ENCODE peak calls at places on chromosome 3, in ten cellular contexts. One of them, this sample, is unnamed.

GRCh38 chr3:38177175-38177574 is 11.8 kb downstream of the OXSR1 start:
- DNase-seq in GM23248: peak; percentile 25
- DNase-seq in aorta: no peak
- DNase-seq in AG10803: no peak
- DNase-seq in NCI-H1694 treated with DMSO at 0.1 percent for 48 hours: no peak
- DNase-seq in AG20443: peak; percentile 13
- DNase-seq in psoas muscle: no peak
- DNase-seq in HT1080: no peak
- DNase-seq in NCI-H2171 treated with DMSO at 0.1 percent for 48 hours: no peak
- DNase-seq in Kasumi-1: no peak
- DNase-seq in this sample: no peak

GRCh38 chr3:54322354-54322753 is 200.0 kb downstream of the CACNA2D3 start:
- DNase-seq in GM23248: no peak
- DNase-seq in aorta: no peak
- DNase-seq in AG10803: no peak
- DNase-seq in NCI-H1694 treated with DMSO at 0.1 percent for 48 hours: no peak
- DNase-seq in AG20443: no peak
- DNase-seq in psoas muscle: no peak
- DNase-seq in HT1080: no peak
- DNase-seq in NCI-H2171 treated with DMSO at 0.1 percent for 48 hours: no peak
- DNase-seq in Kasumi-1: no peak
- DNase-seq in this sample: no peak

GRCh38 chr3:3699816-3700633 is 99.2 kb upstream of the LRRN1 start:
- DNase-seq in GM23248: no peak
- DNase-seq in aorta: no peak
- DNase-seq in AG10803: no peak
- DNase-seq in NCI-H1694 treated with DMSO at 0.1 percent for 48 hours: no peak
- DNase-seq in AG20443: no peak
- DNase-seq in psoas muscle: no peak
- DNase-seq in HT1080: peak; percentile 47
- DNase-seq in NCI-H2171 treated with DMSO at 0.1 percent for 48 hours: no peak
- DNase-seq in Kasumi-1: no peak
- DNase-seq in this sample: no peak

GRCh38 chr3:133574260-133574881 is 885 bp downstream of the CDV3 start:
- DNase-seq in GM23248: peak; percentile 89
- DNase-seq in aorta: peak; percentile 93
- DNase-seq in AG10803: peak; percentile 62
- DNase-seq in NCI-H1694 treated with DMSO at 0.1 percent for 48 hours: no peak
- DNase-seq in AG20443: peak; percentile 79
- DNase-seq in psoas muscle: peak; percentile 89
- DNase-seq in HT1080: peak; percentile 74
- DNase-seq in NCI-H2171 treated with DMSO at 0.1 percent for 48 hours: no peak
- DNase-seq in Kasumi-1: no peak
- DNase-seq in this sample: no peak

GRCh38 chr3:127951276-127951675 is 36.2 kb downstream of the KBTBD12 start:
- DNase-seq in GM23248: peak; percentile 76
- DNase-seq in aorta: peak; percentile 67
- DNase-seq in AG10803: peak; percentile 43
- DNase-seq in NCI-H1694 treated with DMSO at 0.1 percent for 48 hours: no peak
- DNase-seq in AG20443: peak; percentile 68
- DNase-seq in psoas muscle: no peak
- DNase-seq in HT1080: peak; percentile 58
- DNase-seq in NCI-H2171 treated with DMSO at 0.1 percent for 48 hours: no peak
- DNase-seq in Kasumi-1: no peak
- DNase-seq in this sample: no peak

GRCh38 chr3:150020527-150020926 is 49.8 kb upstream of the PFN2 start:
- DNase-seq in GM23248: peak; percentile 73
- DNase-seq in aorta: no peak
- DNase-seq in AG10803: peak; percentile 45
- DNase-seq in NCI-H1694 treated with DMSO at 0.1 percent for 48 hours: no peak
- DNase-seq in AG20443: peak; percentile 50
- DNase-seq in psoas muscle: no peak
- DNase-seq in HT1080: peak; percentile 40
- DNase-seq in NCI-H2171 treated with DMSO at 0.1 percent for 48 hours: no peak
- DNase-seq in Kasumi-1: no peak
- DNase-seq in this sample: no peak

GRCh38 chr3:110727056-110727455 is 344.6 kb upstream of the NECTIN3 start:
- DNase-seq in GM23248: no peak
- DNase-seq in aorta: no peak
- DNase-seq in AG10803: no peak
- DNase-seq in NCI-H1694 treated with DMSO at 0.1 percent for 48 hours: no peak
- DNase-seq in AG20443: no peak
- DNase-seq in psoas muscle: no peak
- DNase-seq in HT1080: no peak
- DNase-seq in NCI-H2171 treated with DMSO at 0.1 percent for 48 hours: no peak
- DNase-seq in Kasumi-1: no peak
- DNase-seq in this sample: no peak

GRCh38 chr3:18124501-18124900 is 300.6 kb downstream of the SATB1 start:
- DNase-seq in GM23248: peak; percentile 82
- DNase-seq in aorta: no peak
- DNase-seq in AG10803: peak; percentile 82
- DNase-seq in NCI-H1694 treated with DMSO at 0.1 percent for 48 hours: no peak
- DNase-seq in AG20443: peak; percentile 83
- DNase-seq in psoas muscle: no peak
- DNase-seq in HT1080: peak; percentile 92
- DNase-seq in NCI-H2171 treated with DMSO at 0.1 percent for 48 hours: peak; percentile 46
- DNase-seq in Kasumi-1: peak; percentile 26
- DNase-seq in this sample: no peak

GRCh38 chr3:42689421-42690014 is 4.2 kb downstream of the KLHL40 start:
- DNase-seq in GM23248: no peak
- DNase-seq in aorta: peak; percentile 33
- DNase-seq in AG10803: no peak
- DNase-seq in NCI-H1694 treated with DMSO at 0.1 percent for 48 hours: no peak
- DNase-seq in AG20443: no peak
- DNase-seq in psoas muscle: no peak
- DNase-seq in HT1080: no peak
- DNase-seq in NCI-H2171 treated with DMSO at 0.1 percent for 48 hours: no peak
- DNase-seq in Kasumi-1: no peak
- DNase-seq in this sample: no peak

GRCh38 chr3:169466990-169467389 is 196.5 kb downstream of the MECOM start:
- DNase-seq in GM23248: no peak
- DNase-seq in aorta: no peak
- DNase-seq in AG10803: no peak
- DNase-seq in NCI-H1694 treated with DMSO at 0.1 percent for 48 hours: no peak
- DNase-seq in AG20443: no peak
- DNase-seq in psoas muscle: no peak
- DNase-seq in HT1080: no peak
- DNase-seq in NCI-H2171 treated with DMSO at 0.1 percent for 48 hours: no peak
- DNase-seq in Kasumi-1: no peak
- DNase-seq in this sample: no peak

GRCh38 chr3:19146685-19147650 is 1.3 kb upstream of the KCNH8 start:
- DNase-seq in GM23248: peak; percentile 61
- DNase-seq in aorta: peak; percentile 86
- DNase-seq in AG10803: peak; percentile 33
- DNase-seq in NCI-H1694 treated with DMSO at 0.1 percent for 48 hours: peak; percentile 48
- DNase-seq in AG20443: peak; percentile 74
- DNase-seq in psoas muscle: peak; percentile 72
- DNase-seq in HT1080: peak; percentile 54
- DNase-seq in NCI-H2171 treated with DMSO at 0.1 percent for 48 hours: peak; percentile 82
- DNase-seq in Kasumi-1: peak; percentile 88
- DNase-seq in this sample: peak; percentile 51

This sample was measured in KG1.